ENCODE peak calls at places on chromosomes 13 and 19, in six cellular contexts. Q is ovary, F is left ventricle myocardium inferior, S is right lobe of liver, B is spleen, M is tibial nerve. H is an unnamed sample. For H3K9me3, the result is how much of the 10 kb centered on the place peaks cover.

GRCh38 chr19:658916-659839 is 3.8 kb downstream of the RNF126 start:
- DNase-seq in S (no peak), Q (no peak), B (peak), F (peak), M (no peak), H (peak)

GRCh38 chr19:1311543-1312091 is 25.9 kb downstream of the EFNA2 start:
- DNase-seq in M (no peak), Q (no peak), S (no peak), B (no peak), F (no peak), H (no peak)

GRCh38 chr19:33225458-33225925 is at the start of gene SLC7A10:
- DNase-seq in F (no peak), Q (no peak), M (no peak), S (no peak), B (no peak), H (no peak)

GRCh38 chr13:76884167-76884566 is 2.0 kb downstream of the KCTD12 start:
- DNase-seq in S (no peak), M (peak), F (peak), B (peak), Q (peak), H (no peak)

GRCh38 chr19:30649934-30650614 is 277.9 kb downstream of the ZNF536 start:
- DNase-seq in F (no peak), Q (no peak), B (no peak), M (no peak), S (no peak), H (no peak)

GRCh38 chr19:54030895-54031586 is 32.7 kb downstream of the VSTM1 start:
- DNase-seq in S (no peak), B (no peak), F (no peak), M (no peak), Q (no peak), H (no peak)

GRCh38 chr19:53983457-53984289 is 7.8 kb upstream of the CACNG6 start:
- DNase-seq in B (no peak), S (no peak), Q (no peak), M (no peak), F (no peak), H (no peak)

GRCh38 chr13:30608364-30608763 is 9.4 kb upstream of the USPL1 start:
- DNase-seq in S (no peak), Q (no peak), B (no peak), F (no peak), M (no peak), H (no peak)

GRCh38 chr19:33309826-33310225 is 7.5 kb upstream of the CEBPA start:
- DNase-seq in B (no peak), M (no peak), S (no peak), F (no peak), Q (no peak), H (no peak)

GRCh38 chr19:41218615-41219507 is at the start of gene AXL:
- DNase-seq in B (no peak), M (peak), Q (peak), F (peak), S (peak), H (no peak)

GRCh38 chr13:30766957-30767603 is 31.7 kb downstream of the ALOX5AP start:
- DNase-seq in Q (no peak), S (no peak), B (no peak), F (no peak), M (no peak), H (no peak)

GRCh38 chr13:67377919-67378318 is 147.8 kb upstream of the PCDH9 start:
- DNase-seq in M (no peak), S (no peak), F (no peak), B (no peak), Q (no peak), H (no peak)

GRCh38 chr13:48579167-48579918 is 46.5 kb upstream of the RCBTB2 start:
- DNase-seq in F (no peak), S (no peak), B (no peak), Q (no peak), M (no peak), H (no peak)

GRCh38 chr19:1945899-1946298 is 4.9 kb downstream of the CSNK1G2 start:
- DNase-seq in Q (peak), M (no peak), F (no peak), S (peak), B (no peak), H (no peak)

GRCh38 chr19:54209058-54209747 is 8.5 kb downstream of the RPS9 start:
- DNase-seq in M (no peak), S (peak), Q (peak), B (peak), F (no peak), H (no peak)

GRCh38 chr13:113724016-113724758 is 34.8 kb upstream of the TMEM255B start:
- DNase-seq in M (no peak), S (peak), B (peak), Q (no peak), F (no peak), H (no peak)

GRCh38 chr19:42596391-42597071 is 1.8 kb upstream of the CEACAM8 start:
- DNase-seq in M (no peak), S (peak), Q (no peak), F (no peak), B (peak), H (no peak)

GRCh38 chr13:104592127-104592526 is 1525.9 kb upstream of the SLC10A2 start:
- DNase-seq in F (no peak), S (no peak), B (no peak), M (no peak), Q (no peak), H (no peak)

GRCh38 chr13:40191186-40191980 is 475.1 kb downstream of the FOXO1 start:
- DNase-seq in B (no peak), M (no peak), F (no peak), S (no peak), Q (no peak), H (no peak)

GRCh38 chr13:99323488-99323887 is 16.3 kb upstream of the GPR183 start:
- DNase-seq in M (no peak), B (no peak), Q (no peak), F (no peak), S (no peak), H (no peak)

GRCh38 chr13:31846984-31847752 is 107.8 kb downstream of the RXFP2 start:
- DNase-seq in Q (no peak), B (peak), S (no peak), F (no peak), M (no peak), H (peak)

GRCh38 chr13:44786724-44787123 is 202.5 kb downstream of the NUFIP1 start:
- DNase-seq in S (no peak), B (no peak), M (no peak), Q (no peak), F (no peak), H (no peak)

GRCh38 chr13:77184455-77184854 is 142.4 kb downstream of the MYCBP2 start:
- DNase-seq in B (peak), F (no peak), M (no peak), S (no peak), Q (no peak), H (no peak)

GRCh38 chr19:38142176-38143035 is 81.6 kb downstream of the DPF1 start:
- DNase-seq in M (no peak), Q (peak), B (no peak), F (peak), S (no peak), H (peak)

GRCh38 chr13:59270327-59270726 is 893.4 kb downstream of the DIAPH3 start:
- DNase-seq in Q (no peak), M (no peak), B (no peak), F (no peak), S (no peak), H (no peak)

GRCh38 chr19:46016426-46017094 is 6.3 kb downstream of the PGLYRP1 start:
- DNase-seq in S (peak), F (peak), M (peak), B (peak), Q (peak), H (peak)

GRCh38 chr13:55714120-55714519 is 1426.6 kb upstream of the PRR20A start:
- DNase-seq in S (no peak), M (no peak), B (no peak), Q (no peak), F (no peak), H (no peak)

GRCh38 chr19:57583104-57583520 is 833 bp upstream of the ZIK1 start:
- DNase-seq in F (peak), Q (no peak), M (no peak), S (peak), B (no peak), H (no peak)

GRCh38 chr19:57583521-57584416 is at the start of gene ZIK1:
- DNase-seq in F (peak), S (peak), B (peak), Q (peak), M (peak), H (peak)

GRCh38 chr19:57587529-57587928 is 3.6 kb downstream of the ZIK1 start:
- DNase-seq in F (no peak), M (no peak), S (no peak), B (no peak), Q (no peak), H (no peak)
- H3K9me3 ChIP-seq in F (half or more), M (half or more), S (under half), B (half or more), Q (under half), H (under half)

DNA sequence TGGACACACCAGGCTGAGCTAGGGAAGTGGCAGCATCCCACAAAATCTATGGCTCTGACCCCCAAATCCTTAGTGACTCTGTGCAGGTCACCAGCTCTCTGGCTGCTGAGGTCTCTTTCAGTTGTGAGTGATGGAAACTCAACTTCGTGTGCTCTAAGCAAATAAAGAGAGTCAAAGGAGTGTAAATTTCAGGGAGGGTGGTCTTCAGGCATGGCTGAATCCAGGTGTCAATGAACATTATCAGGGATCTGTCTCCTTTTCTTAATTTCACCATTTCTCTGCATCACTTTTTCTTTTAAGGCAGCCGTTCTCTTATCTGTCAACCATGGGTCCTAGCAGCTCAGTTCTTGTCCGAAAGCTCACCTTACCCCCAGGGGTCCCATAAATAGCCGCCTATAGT is 6.2 kb downstream of the CYP4F12 start:
- DNase-seq in S (no peak), B (no peak), F (no peak), Q (no peak), M (no peak), H (no peak)
- H3K9me3 ChIP-seq in S (under half), B (under half), F (under half), Q (under half), M (under half), H (under half)

GRCh38 chr19:21934593-21934992 is 76.2 kb downstream of the ZNF208 start:
- DNase-seq in F (no peak), Q (no peak), M (no peak), S (no peak), B (no peak), H (no peak)
- H3K9me3 ChIP-seq in F (half or more), Q (under half), M (under half), S (under half), B (half or more), H (under half)

DNA sequence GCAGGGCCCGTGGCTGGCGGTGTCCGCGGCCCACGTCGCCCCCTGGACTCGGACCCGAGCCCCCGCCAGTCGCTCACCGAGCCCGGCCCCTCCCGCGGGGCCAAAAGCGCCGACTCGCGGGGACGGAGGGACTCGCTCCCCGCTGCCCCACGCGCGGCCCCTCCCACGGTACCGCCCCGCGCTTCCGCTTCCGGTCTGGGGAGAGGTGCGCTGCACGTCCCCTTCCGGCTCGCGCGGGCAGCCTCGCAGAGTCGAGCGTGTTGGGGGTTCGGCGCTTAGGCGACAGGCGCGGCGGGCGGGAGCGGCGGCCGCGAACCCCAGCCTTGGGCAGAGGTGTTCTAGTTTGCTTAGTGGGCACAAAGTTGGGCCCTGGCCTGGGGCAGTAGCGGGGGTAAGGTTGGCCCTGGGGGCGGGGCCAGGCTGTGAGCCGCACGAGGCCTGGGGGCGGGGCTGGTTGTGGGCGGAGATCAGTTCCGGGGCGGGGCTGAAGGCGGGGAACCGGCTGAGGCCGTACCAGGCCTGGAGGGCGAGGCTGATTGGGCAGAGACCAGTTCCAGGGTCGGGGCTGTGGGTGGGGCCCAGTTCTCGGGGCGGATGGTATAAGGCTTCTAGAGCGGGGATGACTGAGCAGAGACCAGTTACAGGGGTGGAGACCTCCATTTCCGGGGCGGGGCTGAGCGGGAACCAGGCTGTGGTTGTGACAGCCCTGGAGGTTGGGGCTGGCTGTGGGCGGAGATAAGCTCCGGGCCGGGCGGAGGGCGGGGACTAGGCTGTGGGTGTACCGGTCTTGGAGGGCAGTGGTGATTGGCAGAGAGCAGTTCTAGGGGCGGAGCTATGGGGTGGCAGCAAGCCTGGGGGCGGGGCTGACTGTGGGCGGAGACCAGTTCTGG is at the start of the genes MBD3L1 and ZNF558:
- DNase-seq in F (peak), B (peak), Q (peak), M (peak), S (peak), H (peak)
- H3K9me3 ChIP-seq in F (under half), B (under half), Q (under half), M (under half), S (under half), H (under half)

GRCh38 chr19:5963855-5964254 is 14.1 kb downstream of the RANBP3 start:
- DNase-seq in M (no peak), Q (no peak), F (no peak), B (peak), S (no peak), H (no peak)
- H3K9me3 ChIP-seq in M (under half), Q (under half), F (under half), B (under half), S (under half), H (under half)

DNA sequence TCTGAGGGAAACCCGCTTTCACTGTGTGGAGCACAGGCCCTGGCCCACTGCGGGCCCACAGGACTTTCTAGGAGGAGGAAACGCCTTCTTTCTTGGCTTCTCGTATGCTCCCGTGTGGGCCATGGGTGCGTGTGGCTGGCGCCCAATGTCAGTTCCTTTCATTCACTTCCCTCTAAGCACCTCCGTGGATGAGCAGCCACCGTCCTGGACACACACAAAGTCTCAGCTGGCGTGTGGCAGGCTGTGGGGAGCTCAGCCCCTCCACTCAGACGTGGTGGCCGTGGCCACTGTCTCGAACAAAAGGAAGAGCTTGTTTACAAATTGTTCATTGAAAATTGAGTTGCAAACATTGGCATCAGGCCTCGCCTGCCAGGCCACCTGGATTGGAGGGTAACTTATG is 240.0 kb upstream of the SGCG start:
- DNase-seq in F (no peak), M (no peak), Q (no peak), S (no peak), B (no peak), H (no peak)
- H3K9me3 ChIP-seq in F (under half), M (under half), Q (under half), S (under half), B (under half), H (under half)